ENCODE peak calls at places on chromosome X, in ten cellular contexts. N is transverse colon, P is Peyer's patch, V is NB4, W is erythroblast, I is testis, R is lower leg skin, D is tibial nerve, Y is A549, J is breast epithelium. Z is an unnamed sample.

GRCh38 chrX:84186603-84187358 is 1.2 kb downstream of the RPS6KA6 start:
- DNase-seq in N (peak), P (no peak), V (no peak), W (no peak), I (peak), R (no peak), D (peak), Y (peak), J (no peak), Z (peak)

GRCh38 chrX:30570505-30570904 is 7.1 kb downstream of the TASL start:
- DNase-seq in N (no peak), P (no peak), V (peak), W (peak), I (no peak), R (no peak), D (no peak), Y (no peak), J (no peak), Z (no peak)

GRCh38 chrX:121949041-121949760 is 901.8 kb downstream of the GLUD2 start:
- DNase-seq in N (no peak), P (no peak), V (no peak), W (no peak), I (no peak), R (no peak), D (no peak), Y (no peak), J (no peak), Z (no peak)

GRCh38 chrX:144006811-144007210 is 122.9 kb downstream of the UBE2NL start:
- DNase-seq in N (no peak), P (no peak), V (no peak), W (no peak), I (no peak), R (no peak), D (no peak), Y (no peak), J (no peak), Z (no peak)

GRCh38 chrX:52422884-52423283 is 54.1 kb downstream of the XAGE2 start:
- DNase-seq in N (no peak), P (no peak), V (no peak), W (no peak), I (no peak), R (no peak), D (no peak), Y (no peak), J (no peak), Z (no peak)

GRCh38 chrX:83508006-83508405 is at the start of gene POU3F4:
- DNase-seq in N (no peak), P (no peak), V (no peak), W (no peak), I (peak), R (no peak), D (no peak), Y (no peak), J (no peak), Z (no peak)

GRCh38 chrX:118928126-118928525 is 46.3 kb upstream of the LONRF3 start:
- DNase-seq in N (no peak), P (no peak), V (no peak), W (no peak), I (no peak), R (no peak), D (no peak), Y (no peak), J (no peak), Z (no peak)

GRCh38 chrX:93420090-93420489 is 253.3 kb downstream of the NAP1L3 start:
- DNase-seq in N (no peak), P (no peak), V (no peak), W (no peak), I (no peak), R (no peak), D (no peak), Y (no peak), J (no peak), Z (no peak)

GRCh38 chrX:1676866-1677265 is 62.0 kb downstream of the ASMT start:
- DNase-seq in N (no peak), P (no peak), V (no peak), W (no peak), I (peak), R (no peak), D (no peak), Y (no peak), J (no peak), Z (no peak)

GRCh38 chrX:16785247-16786138 is 773 bp upstream of the TXLNG start:
- DNase-seq in N (peak), P (peak), V (no peak), W (no peak), I (peak), R (peak), D (peak), Y (no peak), J (no peak), Z (peak)

GRCh38 chrX:114675365-114675764 is 91.5 kb downstream of the HTR2C start:
- DNase-seq in N (no peak), P (no peak), V (no peak), W (no peak), I (no peak), R (no peak), D (no peak), Y (no peak), J (no peak), Z (no peak)

GRCh38 chrX:105837227-105837626 is 14.9 kb downstream of the NRK start:
- DNase-seq in N (no peak), P (no peak), V (no peak), W (no peak), I (peak), R (no peak), D (peak), Y (no peak), J (peak), Z (peak)

GRCh38 chrX:136779346-136779781 is 1.4 kb downstream of the ARHGEF6 start:
- DNase-seq in N (no peak), P (no peak), V (peak), W (peak), I (no peak), R (no peak), D (no peak), Y (no peak), J (no peak), Z (no peak)

GRCh38 chrX:117751155-117751554 is 365.5 kb downstream of the KLHL13 start:
- DNase-seq in N (no peak), P (no peak), V (no peak), W (no peak), I (no peak), R (no peak), D (no peak), Y (no peak), J (no peak), Z (no peak)

GRCh38 chrX:109709129-109709631 is 23.9 kb downstream of the ACSL4 start:
- DNase-seq in N (no peak), P (no peak), V (peak), W (no peak), I (no peak), R (no peak), D (no peak), Y (no peak), J (no peak), Z (no peak)

DNA sequence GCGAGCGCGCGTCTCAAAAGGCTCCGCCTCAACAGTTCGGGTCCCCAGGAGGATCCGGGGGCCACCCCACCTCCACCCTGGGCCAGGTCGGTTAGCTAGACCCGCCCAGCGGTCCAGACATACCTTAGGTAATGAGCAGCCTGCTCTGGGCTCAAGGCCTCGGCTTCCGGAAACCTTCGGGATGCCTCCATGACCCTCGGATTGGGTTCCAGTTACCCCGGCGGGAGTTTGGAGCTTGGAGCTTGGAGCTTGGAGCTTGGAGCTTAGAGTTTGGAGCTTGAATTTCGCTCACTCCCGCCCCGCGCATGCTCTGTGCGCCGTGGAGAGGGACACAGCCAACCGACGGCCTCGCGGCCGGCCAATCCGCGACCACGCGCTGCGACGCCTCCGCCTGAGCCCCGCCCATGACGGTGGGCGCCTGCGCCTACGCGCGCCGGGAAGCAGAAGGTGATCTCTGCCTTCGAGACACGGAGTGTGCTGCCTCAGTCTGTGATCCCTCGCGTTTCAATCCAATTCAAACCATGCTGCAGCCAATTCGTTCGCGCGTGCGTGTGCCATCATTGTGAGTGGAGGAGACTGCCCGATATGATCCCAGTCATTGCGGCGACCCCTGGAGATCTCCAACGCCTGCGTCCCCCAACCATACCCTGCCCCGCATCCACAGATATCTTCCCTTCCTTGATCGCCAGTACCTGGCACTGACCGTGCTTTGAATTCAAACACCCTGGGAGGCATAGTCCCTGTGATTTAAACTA is at the start of gene ERCC6L:
- DNase-seq in N (peak), P (peak), V (peak), W (peak), I (peak), R (peak), D (peak), Y (peak), J (peak), Z (peak)
- TF ChIP-seq POLR2A in N (peak), P (no peak), V (peak), W (peak), I (no peak), R (no peak), D (no peak), Y (peak), J (no peak), Z (peak)

GRCh38 chrX:77788050-77788449 is 2.0 kb upstream of the ATRX start:
- DNase-seq in N (no peak), P (no peak), V (peak), W (peak), I (peak), R (no peak), D (peak), Y (peak), J (no peak), Z (no peak)

GRCh38 chrX:77785400-77785745 is 643 bp downstream of the ATRX start:
- DNase-seq in N (peak), P (no peak), V (peak), W (peak), I (peak), R (no peak), D (no peak), Y (peak), J (no peak), Z (peak)

DNA sequence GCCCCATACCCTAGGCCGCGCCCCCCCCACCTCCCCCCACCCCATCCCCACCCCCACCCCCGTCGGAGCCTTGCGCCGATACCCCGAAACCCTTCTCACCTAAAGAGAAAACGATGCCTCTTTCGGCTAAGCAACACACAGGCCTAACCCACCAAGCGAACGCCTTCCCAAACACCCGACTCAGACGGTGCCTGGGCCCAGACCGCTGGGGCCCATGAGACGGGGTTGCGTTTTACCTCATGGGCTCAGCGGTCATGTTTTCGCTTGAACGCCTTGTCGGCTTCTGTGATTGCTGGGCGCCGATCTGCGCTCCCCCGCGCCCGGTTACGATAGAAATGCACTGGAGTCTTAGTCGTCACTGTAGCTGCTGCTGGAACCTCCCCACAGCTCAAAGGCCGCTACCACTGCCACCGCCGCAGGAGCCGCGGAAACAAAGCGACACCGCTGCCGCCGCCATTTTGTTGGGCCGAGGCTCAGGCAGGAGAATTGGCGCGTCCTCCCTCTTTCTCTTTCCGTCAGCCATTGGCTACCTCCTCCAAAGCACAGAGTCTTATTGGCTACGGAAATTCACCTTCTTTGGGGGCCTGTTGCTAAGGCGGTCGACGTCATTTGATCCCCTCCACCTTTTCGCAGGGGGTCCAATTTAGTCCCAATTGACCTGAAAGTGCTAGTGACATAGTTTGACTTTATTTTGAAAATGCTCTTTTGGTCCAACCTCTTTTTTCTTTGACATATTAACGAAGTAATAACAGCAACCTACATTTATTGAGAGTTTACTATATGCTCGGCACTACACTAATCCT is at the start of gene ATRX:
- DNase-seq in N (peak), P (peak), V (peak), W (peak), I (peak), R (peak), D (peak), Y (peak), J (peak), Z (peak)
- TF ChIP-seq POLR2A in N (peak), P (peak), V (peak), W (peak), I (no peak), R (no peak), D (no peak), Y (peak), J (no peak), Z (peak)

GRCh38 chrX:68821616-68822015 is 7.2 kb upstream of the EFNB1 start:
- DNase-seq in N (no peak), P (no peak), V (no peak), W (no peak), I (no peak), R (no peak), D (no peak), Y (no peak), J (no peak), Z (no peak)
- TF ChIP-seq POLR2A in N (no peak), P (no peak), V (no peak), W (no peak), I (no peak), R (no peak), D (no peak), Y (no peak), J (no peak), Z (no peak)

GRCh38 chrX:70026112-70026850 is 23.5 kb downstream of the AWAT2 start:
- DNase-seq in N (no peak), P (no peak), V (no peak), W (no peak), I (no peak), R (no peak), D (no peak), Y (no peak), J (no peak), Z (no peak)
- TF ChIP-seq POLR2A in N (no peak), P (no peak), V (no peak), W (no peak), I (no peak), R (no peak), D (no peak), Y (no peak), J (no peak), Z (no peak)

Z was measured in prostate gland.